ENCODE peak calls at places on chromosomes 12 and 14, in six cellular contexts. D is GM23248, A is cardiac fibroblast, U is astrocyte, W is gastrocnemius medialis, I is dorsolateral prefrontal cortex. H is an unnamed sample.

GRCh38 chr12:90280033-90280432 is 571.4 kb upstream of the ATP2B1 start:
- DNase-seq in I (no peak), W (no peak), A (peak; percentile 65), D (peak; percentile 76), U (peak; percentile 10), H (no peak)

GRCh38 chr14:69335421-69335820 is 62.7 kb downstream of the ERH start:
- DNase-seq in A (no peak), U (peak; percentile 60), D (peak; percentile 12), W (no peak), I (no peak), H (no peak)

GRCh38 chr14:59330455-59330854 is 134.7 kb downstream of the GPR135 start:
- DNase-seq in D (no peak), U (no peak), W (no peak), A (no peak), I (no peak), H (no peak)

GRCh38 chr12:68612245-68612644 is 1.5 kb downstream of the RAP1B start:
- DNase-seq in I (no peak), A (peak; percentile 65), W (no peak), D (peak; percentile 68), U (peak; percentile 36), H (no peak)

GRCh38 chr12:65327207-65328076 is 49.0 kb downstream of the MSRB3 start:
- DNase-seq in D (peak; percentile 56), A (peak; percentile 47), W (no peak), U (peak; percentile 64), I (no peak), H (no peak)

GRCh38 chr14:98262566-98262965 is 1009.4 kb downstream of the BCL11B start:
- DNase-seq in A (no peak), D (no peak), W (no peak), I (no peak), U (no peak), H (no peak)

GRCh38 chr12:89825591-89826449 is 117.2 kb upstream of the ATP2B1 start:
- DNase-seq in D (no peak), U (peak; percentile 38), A (peak; percentile 29), W (no peak), I (no peak), H (no peak)

GRCh38 chr12:54419088-54419887 is at the start of gene ITGA5:
- DNase-seq in I (no peak), D (peak; percentile 93), W (peak; percentile 76), A (peak; percentile 79), U (peak; percentile 51), H (no peak)

GRCh38 chr14:58977366-58977765 is 211.1 kb upstream of the DAAM1 start:
- DNase-seq in A (no peak), W (no peak), I (no peak), U (peak; percentile 4), D (peak; percentile 38), H (no peak)

GRCh38 chr12:106740813-106741212 is 33.7 kb upstream of the RIC8B start:
- DNase-seq in U (no peak), D (no peak), I (no peak), A (no peak), W (no peak), H (no peak)

GRCh38 chr14:95875831-95876768 is 532 bp upstream of the TUNAR start:
- DNase-seq in D (no peak), I (no peak), W (no peak), A (no peak), U (no peak), H (no peak)

GRCh38 chr12:13365782-13366366 is 169.3 kb downstream of the EMP1 start:
- DNase-seq in A (peak; percentile 37), W (peak; percentile 56), D (no peak), I (peak; percentile 56), U (no peak), H (no peak)

GRCh38 chr12:105109465-105110212 is 2.1 kb downstream of the WASHC4 start:
- DNase-seq in D (peak; percentile 54), I (no peak), U (peak; percentile 46), A (peak; percentile 65), W (no peak), H (no peak)

GRCh38 chr14:24132976-24133375 is 2.5 kb downstream of the FITM1 start:
- DNase-seq in W (no peak), U (no peak), A (no peak), I (no peak), D (no peak), H (no peak)

GRCh38 chr12:114409796-114410520 is 4.0 kb upstream of the TBX5 start:
- DNase-seq in U (no peak), D (peak; percentile 47), I (no peak), A (peak; percentile 19), W (no peak), H (no peak)

GRCh38 chr14:99121027-99121875 is 150.7 kb downstream of the BCL11B start:
- DNase-seq in U (no peak), D (no peak), I (no peak), W (no peak), A (no peak), H (no peak)

GRCh38 chr14:99747167-99747566 is 46.0 kb upstream of the EML1 start:
- DNase-seq in U (no peak), W (no peak), D (no peak), A (no peak), I (no peak), H (no peak)

GRCh38 chr12:108701779-108702435 is 29.4 kb downstream of the CORO1C start:
- DNase-seq in I (no peak), U (peak; percentile 78), A (peak; percentile 69), D (peak; percentile 56), W (no peak), H (no peak)

GRCh38 chr12:53388932-53389331 is 9.0 kb downstream of the SP1 start:
- DNase-seq in W (no peak), U (no peak), A (no peak), D (no peak), I (no peak), H (no peak)
- H3K4me3 ChIP-seq in W (no peak overlapping the region), U (no peak overlapping the region), A (no peak overlapping the region), D (peak overlapping the region; percentile 50), I (no peak overlapping the region), H (peak overlapping the region; percentile 63)

DNA sequence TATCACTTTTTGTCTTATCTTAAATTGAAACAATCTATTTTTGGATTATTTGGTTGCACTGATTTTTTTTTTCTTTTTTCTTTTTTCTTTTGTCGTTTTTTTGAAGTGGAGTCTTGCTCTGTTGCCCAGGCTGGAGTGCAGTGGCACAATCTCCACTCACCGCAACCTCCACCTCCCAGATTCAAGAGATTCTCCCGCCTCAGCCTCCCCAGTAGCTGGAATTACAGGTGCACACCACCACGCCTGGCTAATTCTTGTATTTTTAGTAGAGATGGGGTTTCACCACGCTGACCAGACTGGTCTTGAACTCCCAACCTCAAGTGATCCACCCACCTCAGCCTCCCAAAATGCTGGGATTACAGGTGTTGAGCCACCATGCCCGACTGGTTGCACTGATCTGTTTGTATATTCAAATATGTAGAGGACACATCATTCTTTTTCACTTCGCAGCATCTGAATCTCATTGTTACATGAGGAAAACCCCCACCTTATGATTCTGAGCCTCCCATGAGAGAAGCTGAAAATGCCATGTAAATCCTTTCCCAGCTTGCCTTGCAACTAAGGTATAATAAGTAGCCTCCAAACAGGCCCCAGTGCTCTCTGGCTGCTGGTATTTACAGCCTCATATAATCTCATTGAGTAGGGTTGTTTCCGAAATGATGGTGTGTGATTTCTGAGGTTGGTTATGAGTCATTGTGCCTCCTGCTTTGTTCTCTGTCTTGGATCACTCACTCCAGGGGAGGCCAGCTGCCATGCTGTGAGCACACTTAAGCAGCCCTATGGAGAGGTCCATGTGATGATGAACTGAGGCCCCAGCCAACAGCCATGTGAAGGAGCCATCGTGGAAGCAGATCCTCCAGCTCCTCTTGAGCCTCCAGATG is 5.2 kb upstream of the HSP90B1 start:
- DNase-seq in U (peak; percentile 82), A (peak; percentile 88), W (peak; percentile 37), I (no peak), D (peak; percentile 78), H (no peak)
- H3K4me3 ChIP-seq in U (no peak overlapping the region), A (no peak overlapping the region), W (no peak overlapping the region), I (no peak overlapping the region), D (no peak overlapping the region), H (no peak overlapping the region)

DNA sequence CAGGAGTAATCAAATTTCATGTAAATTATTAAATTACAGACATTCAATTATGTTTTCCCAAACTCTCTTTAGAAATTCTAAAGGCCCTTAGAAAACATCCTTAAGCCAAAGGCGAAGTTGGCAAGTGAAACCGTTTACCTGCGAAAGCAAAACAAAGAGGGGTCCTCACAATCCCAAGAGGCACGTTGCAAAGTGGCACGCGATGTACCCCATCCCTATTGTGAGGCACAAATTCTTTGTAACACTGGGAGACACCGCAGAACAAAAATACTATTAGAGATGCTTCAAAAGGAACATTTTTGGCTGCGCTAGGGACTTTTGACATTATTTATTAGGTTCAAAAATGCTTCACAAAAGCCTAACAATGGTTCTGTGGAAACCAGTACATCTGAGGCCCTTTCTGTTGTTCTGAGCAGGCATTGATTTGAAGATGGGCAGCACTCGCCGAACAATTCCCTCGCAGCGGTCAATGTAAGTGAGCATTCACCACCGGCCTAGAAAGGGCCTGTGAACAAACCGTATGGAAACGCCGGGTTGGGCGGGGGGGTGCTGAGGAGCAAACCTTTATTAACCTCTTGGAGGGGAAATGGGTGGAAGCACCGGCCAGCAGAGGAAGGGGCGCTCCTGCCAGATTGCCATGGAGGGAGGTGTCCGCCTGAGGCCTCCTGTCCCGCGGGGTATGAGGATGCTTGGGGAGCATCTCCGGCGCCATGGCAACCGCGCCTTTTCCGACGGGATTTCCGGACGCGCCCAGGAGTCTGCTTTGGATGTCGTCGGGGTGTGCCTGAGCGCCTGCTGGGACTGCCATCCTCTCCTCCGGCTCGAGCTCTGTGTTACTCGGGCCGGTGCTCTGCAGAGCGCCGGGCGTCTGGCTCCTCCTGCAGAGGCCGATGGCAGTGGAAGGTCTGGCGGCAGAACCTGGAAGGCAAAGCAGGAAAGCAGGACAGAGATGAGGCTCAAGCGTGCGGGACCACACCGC is 193.8 kb downstream of the C12orf42 start:
- DNase-seq in A (no peak), I (no peak), D (no peak), U (no peak), W (no peak), H (no peak)
- H3K4me3 ChIP-seq in A (no peak overlapping the region), I (no peak overlapping the region), D (no peak overlapping the region), U (no peak overlapping the region), W (no peak overlapping the region), H (no peak overlapping the region)

GRCh38 chr12:78584695-78585094 is 279.9 kb upstream of the SYT1 start:
- DNase-seq in A (peak; percentile 40), D (peak; percentile 13), W (no peak), I (no peak), U (no peak), H (no peak)

GRCh38 chr12:78585132-78585531 is 279.4 kb upstream of the SYT1 start:
- DNase-seq in I (no peak), D (no peak), A (no peak), W (no peak), U (no peak), H (no peak)

DNA sequence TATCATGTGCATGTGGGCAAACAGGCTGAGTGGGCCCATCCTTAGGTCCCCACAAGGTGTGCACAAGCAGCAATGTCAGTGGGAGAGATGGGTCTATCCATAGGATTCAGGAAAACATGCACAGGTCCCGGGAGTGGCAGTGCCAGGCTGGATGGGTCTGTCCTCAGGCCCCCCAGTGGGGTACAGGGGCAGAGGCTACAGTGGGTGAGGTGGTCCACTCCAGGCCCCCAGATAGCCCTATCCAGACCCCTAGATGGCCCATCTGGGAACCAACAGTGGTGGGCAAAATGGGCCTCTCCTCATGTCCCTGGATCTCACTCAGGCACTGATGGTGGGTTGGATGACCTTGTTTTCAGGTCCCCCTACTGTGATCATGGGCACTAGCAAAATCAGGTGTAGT is 277.8 kb upstream of the SYT1 start:
- DNase-seq in U (no peak), A (no peak), I (no peak), W (no peak), D (no peak), H (no peak)
- H3K4me3 ChIP-seq in U (no peak overlapping the region), A (no peak overlapping the region), I (no peak overlapping the region), W (no peak overlapping the region), D (no peak overlapping the region), H (no peak overlapping the region)

H was measured in thoracic aorta.